ENCODE peak calls at places on chromosomes 4 and X, in four cellular contexts. L is K562, F is HepG2, T is H1. I is an unnamed sample.
A peak's percentile ranks its signal among the peaks of the same experiment; 100 is the strongest.

GRCh38 chrX:38282044-38282443 is 45.3 kb downstream of the RPGR start:
- DNase-seq in L (no peak), T (no peak), F (no peak), I (no peak)

GRCh38 chrX:153460826-153461225 is 9.6 kb downstream of the HAUS7 start:
- DNase-seq in F (peak; percentile 15), L (peak; percentile 55), T (no peak), I (no peak)

GRCh38 chr4:87555751-87556619 is 26.8 kb upstream of the SPARCL1 start:
- DNase-seq in L (no peak), T (no peak), F (no peak), I (no peak)

GRCh38 chrX:153582896-153583295 is 16.0 kb downstream of the CCNQ start:
- DNase-seq in F (peak; percentile 7), L (peak; percentile 62), T (no peak), I (no peak)

GRCh38 chr4:110669663-110670062 is 46.8 kb upstream of the PITX2 start:
- DNase-seq in T (no peak), L (no peak), F (no peak), I (no peak)

GRCh38 chr4:163164591-163164990 is 2.1 kb downstream of the NAF1 start:
- DNase-seq in L (peak; percentile 20), F (no peak), T (no peak), I (no peak)

GRCh38 chr4:168264903-168265302 is 53.6 kb downstream of the DDX60 start:
- DNase-seq in F (no peak), T (no peak), L (no peak), I (no peak)

GRCh38 chr4:154779362-154779947 is 1.6 kb upstream of the RBM46 start:
- DNase-seq in T (no peak), F (peak; percentile 23), L (peak; percentile 14), I (peak; percentile 35)

GRCh38 chr4:114811564-114812360 is 213.2 kb downstream of the UGT8 start:
- DNase-seq in F (no peak), L (no peak), T (no peak), I (no peak)

GRCh38 chrX:45669715-45670360 is 469.2 kb upstream of the DIPK2B start:
- DNase-seq in F (no peak), T (no peak), L (no peak), I (no peak)

GRCh38 chr4:26218677-26219181 is 102.1 kb upstream of the RBPJ start:
- DNase-seq in F (no peak), L (no peak), T (no peak), I (no peak)

GRCh38 chr4:89837385-89837995 is 529 bp upstream of the SNCA start:
- DNase-seq in F (no peak), L (peak; percentile 10), T (no peak), I (no peak)

GRCh38 chr4:40995850-40996249 is 218.5 kb downstream of the APBB2 start:
- DNase-seq in T (no peak), F (no peak), L (no peak), I (no peak)

DNA sequence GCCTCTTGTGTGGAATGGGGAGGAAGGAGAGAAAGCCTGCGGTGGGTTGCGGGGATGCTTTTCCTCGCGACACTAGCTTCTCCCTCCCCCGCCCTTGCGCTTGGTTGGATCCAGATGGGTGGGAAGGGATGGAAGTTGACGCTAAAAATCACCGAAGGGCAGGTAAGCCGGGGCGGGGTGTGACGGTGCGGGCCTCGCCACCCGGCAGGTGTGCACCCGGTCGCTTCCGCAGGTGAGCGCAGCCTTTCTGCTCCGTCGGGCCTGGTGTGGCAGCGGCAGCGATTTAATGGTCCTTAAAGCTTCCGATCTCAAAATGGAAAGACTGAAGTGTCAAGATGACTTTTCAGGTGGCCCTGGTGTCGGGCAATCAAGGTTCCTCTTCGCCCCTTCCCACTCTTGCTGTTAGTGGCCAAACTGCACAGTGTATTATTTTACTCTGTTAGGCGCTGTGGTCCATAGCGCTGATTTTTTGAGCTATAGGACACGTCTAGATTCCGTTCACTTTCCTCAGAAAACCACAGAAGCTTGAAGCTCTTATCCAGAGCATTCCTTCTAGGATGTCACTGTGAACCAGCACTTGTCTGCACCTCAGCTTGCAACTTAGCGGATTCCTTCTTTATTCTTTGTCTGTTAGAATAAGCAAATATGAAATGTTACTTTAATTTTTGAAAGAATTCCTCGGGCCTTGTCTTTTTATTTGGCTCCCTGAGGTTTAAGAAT is 796 bp downstream of the ENOPH1 start:
- DNase-seq in F (no peak), T (no peak), L (peak; percentile 21), I (no peak)
- H3K4me1 ChIP-seq in F (peaks cover 59% of the 10 kb centered on the region), T (no peaks in the 10 kb centered on the region), L (peaks cover 22% of the 10 kb centered on the region), I (peaks cover 10% of the 10 kb centered on the region)

GRCh38 chr4:48913346-48913745 is 6.8 kb upstream of the OCIAD2 start:
- DNase-seq in T (no peak), L (no peak), F (no peak), I (no peak)
- TF ChIP-seq POLR2AphosphoS5 in T (no peak), L (no peak), F (no peak), I (no peak)

GRCh38 chr4:169773889-169774288 is 16.1 kb upstream of the HPF1 start:
- DNase-seq in F (no peak), T (peak; percentile 28), L (no peak), I (no peak)
- TF ChIP-seq ZNF274 in F (no peak), T (no peak), L (no peak), I (no peak)

GRCh38 chr4:173211222-173211621 is 42.6 kb downstream of the GALNT7 start:
- DNase-seq in L (no peak), F (no peak), T (no peak), I (no peak)
- H3K4me1 ChIP-seq in L (peaks cover 42% of the 10 kb centered on the region), F (no peaks in the 10 kb centered on the region), T (peaks cover 2% of the 10 kb centered on the region), I (peaks cover 79% of the 10 kb centered on the region)

DNA sequence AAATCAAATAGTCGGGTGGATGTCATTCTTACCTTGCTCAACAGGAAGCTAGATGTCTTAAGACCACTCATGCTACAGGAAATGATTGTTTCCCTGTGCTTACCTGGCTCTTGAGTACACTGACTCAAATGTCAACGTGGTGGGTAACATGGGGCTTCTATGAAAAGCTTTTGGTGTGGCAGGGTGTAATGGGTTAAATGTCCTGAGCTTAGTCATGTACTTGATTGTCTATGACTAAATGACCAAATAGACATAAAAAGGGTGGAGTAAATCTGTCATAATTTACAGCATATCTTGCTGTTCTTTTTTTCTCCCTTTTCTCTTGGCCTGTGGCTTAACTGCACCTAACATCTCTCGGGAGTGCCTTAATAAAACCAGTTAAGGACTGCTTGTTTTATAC is 44.9 kb downstream of the CCNG2 start:
- DNase-seq in L (no peak), T (no peak), F (no peak), I (no peak)
- TF ChIP-seq POLR2AphosphoS5 in L (no peak), T (no peak), F (no peak), I (no peak)

GRCh38 chr4:42344260-42344659 is 53.0 kb upstream of the SHISA3 start:
- DNase-seq in T (no peak), L (no peak), F (no peak), I (no peak)

GRCh38 chr4:42339935-42340406 is 57.3 kb upstream of the SHISA3 start:
- DNase-seq in L (no peak), F (no peak), T (no peak), I (no peak)

GRCh38 chr4:42344749-42345148 is 52.5 kb upstream of the SHISA3 start:
- DNase-seq in T (no peak), F (no peak), L (no peak), I (no peak)

GRCh38 chr4:42345962-42346544 is 51.2 kb upstream of the SHISA3 start:
- DNase-seq in F (no peak), L (no peak), T (no peak), I (no peak)

GRCh38 chr4:42341518-42342026 is 55.7 kb upstream of the SHISA3 start:
- DNase-seq in T (no peak), F (no peak), L (no peak), I (no peak)
- TF ChIP-seq ZNF274 in T (no peak), F (no peak), L (no peak), I (no peak)

GRCh38 chrX:13902406-13902805 is 85.5 kb upstream of the GPM6B start:
- DNase-seq in L (no peak), F (no peak), T (no peak), I (no peak)
- H3K4me1 ChIP-seq in L (no peaks in the 10 kb centered on the region), F (no peaks in the 10 kb centered on the region), T (no peaks in the 10 kb centered on the region), I (no peaks in the 10 kb centered on the region)

GRCh38 chr4:39365931-39366771 is at the start of gene RFC1:
- DNase-seq in T (peak; percentile 97), F (peak; percentile 87), L (peak; percentile 97), I (peak; percentile 91)
- TF ChIP-seq POLR2AphosphoS5 in T (peak; percentile 95), F (peak; percentile 74), L (peak; percentile 79), I (peak; percentile 86)